ENCODE peak calls at places on chromosomes 6 and 20, in ten cellular contexts. C is pancreas; N is right atrium auricular region; I is A673; H is fibroblast of lung; Y is A549; K is body of pancreas; L is tibial nerve; P is mucosa of descending colon; V is CD8-positive, alpha-beta T cell. W is an unnamed sample.

GRCh38 chr6:144284753-144285547 is at the start of gene UTRN:
- DNase-seq in C (peak; percentile 87), N (peak; percentile 85), I (peak; percentile 89), H (peak; percentile 85), Y (peak; percentile 57), K (peak; percentile 78), L (peak; percentile 45), P (peak; percentile 87), V (peak; percentile 28), W (peak; percentile 87)

GRCh38 chr20:53767206-53767924 is 173.7 kb upstream of the ZNF217 start:
- DNase-seq in C (no peak), N (no peak), I (no peak), H (no peak), Y (no peak), K (no peak), L (no peak), P (no peak), V (no peak), W (peak; percentile 29)

GRCh38 chr20:35619196-35620095 is 3.8 kb downstream of the SPAG4 start:
- DNase-seq in C (peak; percentile 85), N (peak; percentile 79), I (peak; percentile 77), H (peak; percentile 78), Y (peak; percentile 96), K (peak; percentile 84), L (peak; percentile 52), P (peak; percentile 88), V (peak; percentile 75), W (peak; percentile 99)

GRCh38 chr20:59662161-59662560 is 57.8 kb downstream of the PHACTR3 start:
- DNase-seq in C (no peak), N (no peak), I (no peak), H (no peak), Y (no peak), K (no peak), L (no peak), P (no peak), V (no peak), W (no peak)

GRCh38 chr6:149150999-149151398 is 166.5 kb upstream of the TAB2 start:
- DNase-seq in C (no peak), N (no peak), I (no peak), H (no peak), Y (no peak), K (no peak), L (no peak), P (no peak), V (no peak), W (no peak)

GRCh38 chr20:771741-772464 is 3.6 kb upstream of the SLC52A3 start:
- DNase-seq in C (no peak), N (no peak), I (no peak), H (no peak), Y (no peak), K (no peak), L (no peak), P (no peak), V (no peak), W (no peak)

GRCh38 chr20:6886065-6886729 is 118.7 kb downstream of the BMP2 start:
- DNase-seq in C (no peak), N (no peak), I (no peak), H (no peak), Y (no peak), K (no peak), L (no peak), P (no peak), V (no peak), W (no peak)

GRCh38 chr6:148464319-148465010 is 121.8 kb downstream of the SASH1 start:
- DNase-seq in C (peak; percentile 70), N (peak; percentile 85), I (peak; percentile 80), H (peak; percentile 86), Y (peak; percentile 32), K (peak; percentile 60), L (peak; percentile 70), P (peak; percentile 57), V (peak; percentile 51), W (peak; percentile 77)

GRCh38 chr6:23420659-23421350 is 705.2 kb upstream of the NRSN1 start:
- DNase-seq in C (no peak), N (no peak), I (no peak), H (no peak), Y (no peak), K (no peak), L (no peak), P (no peak), V (no peak), W (no peak)

GRCh38 chr6:44626608-44627007 is 239.1 kb downstream of the CDC5L start:
- DNase-seq in C (no peak), N (no peak), I (no peak), H (no peak), Y (no peak), K (no peak), L (no peak), P (peak; percentile 39), V (no peak), W (no peak)
- H3K4me1 ChIP-seq in C (no peaks in the 10 kb centered on the region), N (no peaks in the 10 kb centered on the region), I (no peaks in the 10 kb centered on the region), H (no peaks in the 10 kb centered on the region), Y (no peaks in the 10 kb centered on the region), K (no peaks in the 10 kb centered on the region), L (no peaks in the 10 kb centered on the region), P (peaks cover 3% of the 10 kb centered on the region), V (peaks cover 3% of the 10 kb centered on the region), W (no peaks in the 10 kb centered on the region)

GRCh38 chr6:44229376-44230033 is 6.1 kb downstream of the SLC29A1 start:
- DNase-seq in C (no peak), N (no peak), I (no peak), H (no peak), Y (no peak), K (no peak), L (no peak), P (no peak), V (no peak), W (no peak)
- H3K4me3 ChIP-seq in C (no peak overlapping the region), N (no peak overlapping the region), I (no peak overlapping the region), H (no peak overlapping the region), Y (no peak overlapping the region), K (no peak overlapping the region), L (no peak overlapping the region), P (no peak overlapping the region), V (no peak overlapping the region), W (no peak overlapping the region)

GRCh38 chr6:10028202-10028601 is 386.7 kb downstream of the TFAP2A start:
- DNase-seq in C (no peak), N (no peak), I (no peak), H (no peak), Y (no peak), K (no peak), L (no peak), P (no peak), V (no peak), W (no peak)

GRCh38 chr6:10033223-10033829 is 381.5 kb downstream of the TFAP2A start:
- DNase-seq in C (no peak), N (no peak), I (peak; percentile 60), H (no peak), Y (peak; percentile 54), K (no peak), L (no peak), P (no peak), V (no peak), W (peak; percentile 72)

DNA sequence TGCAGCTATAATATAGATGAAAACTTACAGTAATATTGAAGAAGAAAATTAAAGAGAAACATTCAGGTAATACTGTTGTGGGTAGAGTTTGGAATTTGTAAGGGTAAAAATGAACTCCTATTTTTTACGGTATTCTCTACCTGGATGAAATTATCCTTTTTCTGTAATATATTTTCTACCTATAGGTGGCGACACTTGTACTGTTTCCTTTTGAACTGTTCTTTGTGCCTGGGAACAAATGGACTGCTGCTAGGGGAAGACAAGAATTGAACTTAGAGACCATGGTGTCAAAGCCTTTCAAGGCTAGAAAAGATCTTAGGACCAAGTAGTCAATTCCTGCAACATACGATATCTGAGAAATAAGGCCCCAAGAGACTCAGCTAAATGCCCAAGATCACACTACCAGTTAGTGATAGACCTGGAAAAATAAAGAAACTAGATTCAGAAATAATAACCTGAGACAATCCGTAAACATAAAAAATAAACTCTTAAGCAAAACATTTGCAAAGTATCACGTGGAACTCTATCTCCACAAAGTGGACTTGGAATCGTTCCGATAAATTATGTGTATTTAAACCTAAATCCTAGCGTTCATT is 383.8 kb downstream of the TFAP2A start:
- DNase-seq in C (no peak), N (no peak), I (peak; percentile 58), H (no peak), Y (no peak), K (no peak), L (no peak), P (no peak), V (no peak), W (no peak)
- TF ChIP-seq CTCF in C (no peak), N (peak; percentile 57), I (peak; percentile 70), H (peak; percentile 10), Y (peak; percentile 33), K (peak; percentile 26), L (peak; percentile 52), P (no peak), V (no peak), W (peak; percentile 62)

GRCh38 chr6:44621846-44622245 is 234.3 kb downstream of the CDC5L start:
- DNase-seq in C (no peak), N (no peak), I (no peak), H (no peak), Y (no peak), K (no peak), L (no peak), P (no peak), V (no peak), W (no peak)

GRCh38 chr6:44622555-44622954 is 235.0 kb downstream of the CDC5L start:
- DNase-seq in C (no peak), N (no peak), I (no peak), H (no peak), Y (no peak), K (no peak), L (no peak), P (no peak), V (no peak), W (no peak)

GRCh38 chr6:44615621-44616020 is 228.1 kb downstream of the CDC5L start:
- DNase-seq in C (no peak), N (no peak), I (no peak), H (no peak), Y (no peak), K (no peak), L (no peak), P (no peak), V (no peak), W (no peak)

GRCh38 chr6:44620922-44621321 is 233.4 kb downstream of the CDC5L start:
- DNase-seq in C (no peak), N (no peak), I (no peak), H (no peak), Y (no peak), K (no peak), L (no peak), P (no peak), V (no peak), W (no peak)

GRCh38 chr6:44617416-44617815 is 229.9 kb downstream of the CDC5L start:
- DNase-seq in C (no peak), N (no peak), I (no peak), H (no peak), Y (no peak), K (no peak), L (no peak), P (no peak), V (no peak), W (no peak)
- H3K4me1 ChIP-seq in C (no peaks in the 10 kb centered on the region), N (no peaks in the 10 kb centered on the region), I (no peaks in the 10 kb centered on the region), H (no peaks in the 10 kb centered on the region), Y (no peaks in the 10 kb centered on the region), K (no peaks in the 10 kb centered on the region), L (no peaks in the 10 kb centered on the region), P (no peaks in the 10 kb centered on the region), V (no peaks in the 10 kb centered on the region), W (no peaks in the 10 kb centered on the region)